ENCODE peak calls at places on chromosomes 3 and 15, in six cellular contexts. A, O, I, M, D and S are unnamed samples.

GRCh38 chr3:185318136-185318535 is 44.8 kb upstream of the MAP3K13 start:
- DNase-seq in A (peak; percentile 30), O (peak; percentile 55), I (no peak), M (no peak), D (no peak), S (no peak)

GRCh38 chr3:148459931-148460513 is 237.7 kb upstream of the AGTR1 start:
- DNase-seq in A (peak; percentile 23), O (no peak), I (no peak), M (no peak), D (no peak), S (peak; percentile 6)

GRCh38 chr3:123089611-123090301 is 22.9 kb downstream of the PDIA5 start:
- DNase-seq in A (no peak), O (no peak), I (no peak), M (no peak), D (no peak), S (no peak)

GRCh38 chr3:35664460-35664919 is 25.2 kb downstream of the ARPP21 start:
- DNase-seq in A (peak; percentile 16), O (no peak), I (no peak), M (no peak), D (peak; percentile 2), S (no peak)

GRCh38 chr3:18111702-18112311 is 313.3 kb downstream of the SATB1 start:
- DNase-seq in A (peak; percentile 29), O (peak; percentile 5), I (no peak), M (no peak), D (peak; percentile 31), S (peak; percentile 34)

GRCh38 chr15:62977952-62978811 is 64.4 kb upstream of the TPM1 start:
- DNase-seq in A (peak; percentile 44), O (no peak), I (no peak), M (no peak), D (no peak), S (no peak)

GRCh38 chr3:152968388-152969024 is 133.6 kb downstream of the P2RY1 start:
- DNase-seq in A (no peak), O (no peak), I (no peak), M (peak; percentile 29), D (no peak), S (no peak)

GRCh38 chr3:76523337-76523736 is 516.6 kb upstream of the ROBO2 start:
- DNase-seq in A (peak; percentile 12), O (no peak), I (no peak), M (no peak), D (no peak), S (no peak)

GRCh38 chr3:13598926-13599886 is 50.3 kb downstream of the FBLN2 start:
- DNase-seq in A (peak; percentile 48), O (no peak), I (no peak), M (no peak), D (no peak), S (no peak)

GRCh38 chr3:111156506-111156905 is 84.9 kb downstream of the NECTIN3 start:
- DNase-seq in A (no peak), O (no peak), I (no peak), M (no peak), D (no peak), S (no peak)

GRCh38 chr3:196712514-196713413 is 587 bp downstream of the PIGX start:
- DNase-seq in A (peak; percentile 57), O (peak; percentile 14), I (no peak), M (no peak), D (no peak), S (no peak)

GRCh38 chr15:68820205-68820588 is 498 bp downstream of the ANP32A start:
- DNase-seq in A (no peak), O (peak; percentile 21), I (no peak), M (peak; percentile 29), D (no peak), S (no peak)

DNA sequence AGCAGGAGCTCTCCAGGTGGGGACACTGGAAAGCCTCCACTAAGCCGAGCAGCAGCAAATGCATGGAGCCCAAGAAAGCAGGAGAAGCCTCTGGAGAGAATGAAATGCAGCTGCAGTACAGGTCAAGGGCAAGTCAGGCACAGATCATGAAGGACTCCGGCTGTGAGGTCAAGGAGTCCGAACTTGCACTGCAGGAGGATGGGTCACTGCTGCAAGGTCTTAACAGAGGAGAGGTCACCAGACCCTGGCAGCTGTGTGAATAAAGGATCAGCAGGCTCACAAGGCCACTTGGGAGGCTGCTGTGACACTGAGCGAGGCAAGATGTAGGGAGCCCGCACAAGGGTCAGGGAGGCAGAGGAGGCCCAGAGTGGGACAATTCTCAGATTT is 24.8 kb upstream of the SLC41A3 start:
- DNase-seq in A (no peak), O (no peak), I (no peak), M (no peak), D (no peak), S (no peak)
- TF ChIP-seq CEBPB in A (no peak), O (no peak), I (no peak), M (no peak), D (no peak), S (no peak)

GRCh38 chr15:64443747-64444621 is 16.4 kb upstream of the ZNF609 start:
- DNase-seq in A (peak; percentile 92), O (peak; percentile 10), I (no peak), M (peak; percentile 48), D (no peak), S (peak; percentile 81)
- H3K9ac ChIP-seq in A (no peak overlapping the region), O (no peak overlapping the region), I (no peak overlapping the region), M (no peak overlapping the region), D (peak overlapping the region; percentile 13), S (peak overlapping the region; percentile 46)

DNA sequence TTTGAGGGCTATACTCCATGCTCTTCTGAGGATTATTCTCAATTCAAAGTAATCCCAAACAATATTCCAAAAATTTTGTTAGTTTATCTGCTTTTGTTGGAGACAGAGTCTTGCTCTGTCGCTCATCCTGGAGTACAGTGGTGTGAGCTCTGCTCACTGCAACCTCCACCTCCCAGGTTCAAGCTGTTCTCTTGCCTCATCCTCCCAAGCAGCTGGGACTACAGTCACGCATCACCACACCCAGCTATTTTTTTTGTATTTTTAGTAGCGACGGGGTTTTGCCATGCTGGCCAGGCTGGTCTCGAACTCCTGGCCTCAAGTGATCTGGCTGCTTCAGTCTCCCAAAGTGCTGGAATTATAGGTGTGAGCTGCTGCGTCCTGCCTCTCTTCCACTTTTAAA is 39.1 kb downstream of the MEF2A start:
- DNase-seq in A (no peak), O (no peak), I (no peak), M (no peak), D (no peak), S (no peak)
- TF ChIP-seq CEBPB in A (no peak), O (no peak), I (no peak), M (no peak), D (no peak), S (no peak)

DNA sequence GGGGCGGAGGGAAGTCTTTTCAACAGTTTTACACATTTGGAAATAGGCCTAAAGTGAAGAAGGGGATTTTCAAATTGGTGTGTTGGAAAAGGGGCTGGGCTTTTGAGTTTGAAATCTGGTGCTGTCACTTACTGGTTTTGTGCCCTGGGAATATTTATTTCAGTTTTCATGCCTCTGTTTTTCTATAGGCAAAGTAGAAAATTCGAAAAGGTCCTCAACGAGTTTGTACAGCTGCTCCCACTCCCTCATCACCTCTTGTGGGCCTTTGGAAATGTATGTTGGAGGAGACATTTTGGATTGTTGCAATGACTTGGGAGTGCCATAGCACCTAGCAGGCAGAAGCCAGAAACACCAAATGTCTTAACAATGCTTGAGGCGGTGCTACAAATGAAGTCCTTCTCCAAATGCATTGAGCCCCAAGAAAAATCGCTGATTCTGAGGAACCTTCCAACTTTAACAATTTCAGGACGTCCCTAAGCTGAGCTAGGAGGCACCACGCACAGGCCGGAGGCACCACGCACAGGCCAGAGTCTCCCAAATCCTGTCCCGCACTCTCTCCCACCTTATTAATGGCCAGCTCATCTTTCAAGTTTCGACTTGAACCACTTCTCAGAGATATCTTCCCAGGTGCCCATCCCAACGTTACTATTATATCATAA is 639 bp upstream of the POLR2M start:
- DNase-seq in A (no peak), O (no peak), I (no peak), M (no peak), D (no peak), S (no peak)
- H3K9ac ChIP-seq in A (peak overlapping the region; percentile 3), O (no peak overlapping the region), I (peak overlapping the region; percentile 95), M (peak overlapping the region; percentile 98), D (peak overlapping the region; percentile 11), S (peak overlapping the region; percentile 97)

GRCh38 chr15:78565951-78566774 is 843 bp downstream of the CHRNA5 start:
- DNase-seq in A (peak; percentile 3), O (peak; percentile 24), I (no peak), M (peak; percentile 26), D (no peak), S (no peak)
- TF ChIP-seq CEBPB in A (no peak), O (no peak), I (no peak), M (no peak), D (no peak), S (no peak)

GRCh38 chr3:45145223-45145622 is 955 bp downstream of the CDCP1 start:
- DNase-seq in A (no peak), O (no peak), I (no peak), M (no peak), D (no peak), S (no peak)
- H3K9ac ChIP-seq in A (peak overlapping the region; percentile 61), O (no peak overlapping the region), I (peak overlapping the region; percentile 63), M (peak overlapping the region; percentile 71), D (no peak overlapping the region), S (peak overlapping the region; percentile 99)

GRCh38 chr3:72376917-72377710 is 471.1 kb downstream of the SHQ1 start:
- DNase-seq in A (no peak), O (no peak), I (no peak), M (no peak), D (no peak), S (no peak)
- TF ChIP-seq CEBPB in A (no peak), O (no peak), I (no peak), M (no peak), D (no peak), S (no peak)

DNA sequence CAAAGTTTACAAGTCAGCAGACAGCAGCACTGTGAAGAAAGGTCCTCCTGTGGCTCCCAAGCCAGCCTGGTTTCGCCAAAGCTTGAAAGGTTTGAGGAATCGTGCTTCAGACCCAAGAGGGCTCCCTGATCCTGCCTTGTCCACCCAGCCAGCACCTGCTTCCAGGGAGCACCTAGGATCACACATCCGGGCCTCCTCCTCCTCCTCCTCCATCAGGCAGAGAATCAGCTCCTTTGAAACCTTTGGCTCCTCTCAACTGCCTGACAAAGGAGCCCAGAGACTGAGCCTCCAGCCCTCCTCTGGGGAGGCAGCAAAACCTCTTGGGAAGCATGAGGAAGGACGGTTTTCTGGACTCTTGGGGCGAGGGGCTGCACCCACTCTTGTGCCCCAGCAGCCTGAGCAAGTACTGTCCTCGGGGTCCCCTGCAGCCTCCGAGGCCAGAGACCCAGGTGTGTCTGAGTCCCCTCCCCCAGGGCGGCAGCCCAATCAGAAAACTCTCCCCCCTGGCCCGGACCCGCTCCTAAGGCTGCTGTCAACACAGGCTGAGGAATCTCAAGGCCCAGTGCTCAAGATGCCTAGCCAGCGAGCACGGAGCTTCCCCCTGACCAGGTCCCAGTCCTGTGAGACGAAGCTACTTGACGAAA is 24.2 kb downstream of the STARD5 start:
- DNase-seq in A (no peak), O (no peak), I (no peak), M (no peak), D (no peak), S (no peak)
- H3K9ac ChIP-seq in A (no peak overlapping the region), O (no peak overlapping the region), I (no peak overlapping the region), M (no peak overlapping the region), D (peak overlapping the region; percentile 79), S (no peak overlapping the region)